ENCODE peak calls at places on chromosome 20, in five cellular contexts. A is GM12892, W is prostate gland, S is HepG2, D is breast epithelium. C is an unnamed sample.

GRCh38 chr20:3420211-3420707 is 12.8 kb upstream of the DNAAF9 start:
- DNase-seq in A (peak; percentile 44), D (no peak), W (peak; percentile 78), S (no peak), C (peak; percentile 78)

GRCh38 chr20:4949833-4950178 is 51.5 kb downstream of the SLC23A2 start:
- DNase-seq in D (no peak), S (peak; percentile 30), A (no peak), W (peak; percentile 68), C (no peak)

GRCh38 chr20:60009826-60010616 is 51.8 kb downstream of the CDH26 start:
- DNase-seq in D (no peak), A (no peak), W (no peak), S (no peak), C (no peak)

GRCh38 chr20:60104980-60105379 is 146.8 kb downstream of the CDH26 start:
- DNase-seq in A (no peak), D (no peak), W (no peak), S (no peak), C (no peak)

GRCh38 chr20:11114382-11114781 is 440.6 kb upstream of the JAG1 start:
- DNase-seq in A (no peak), W (no peak), D (no peak), S (no peak), C (no peak)

GRCh38 chr20:63497946-63498935 is 642 bp downstream of the EEF1A2 start:
- DNase-seq in S (no peak), W (no peak), D (no peak), A (no peak), C (peak; percentile 61)

GRCh38 chr20:62606551-62607201 is 35.6 kb upstream of the SLCO4A1 start:
- DNase-seq in W (no peak), A (no peak), D (no peak), S (no peak), C (no peak)

GRCh38 chr20:48741669-48742068 is 86.1 kb downstream of the PREX1 start:
- DNase-seq in D (no peak), W (no peak), A (no peak), S (no peak), C (no peak)

GRCh38 chr20:63619505-63619904 is 7.4 kb downstream of the GMEB2 start:
- DNase-seq in S (no peak), D (no peak), A (no peak), W (no peak), C (no peak)

GRCh38 chr20:59027746-59028320 is 4.3 kb downstream of the ATP5F1E start:
- DNase-seq in S (no peak), D (no peak), W (no peak), A (no peak), C (no peak)

GRCh38 chr20:55353206-55353605 is 652.1 kb downstream of the CBLN4 start:
- DNase-seq in W (no peak), A (no peak), S (no peak), D (no peak), C (no peak)

GRCh38 chr20:51340451-51340840 is 202.1 kb downstream of the NFATC2 start:
- DNase-seq in A (no peak), D (no peak), S (no peak), W (no peak), C (no peak)

GRCh38 chr20:21503345-21503744 is 10.5 kb downstream of the NKX2-2 start:
- DNase-seq in D (no peak), S (no peak), W (no peak), A (no peak), C (no peak)

GRCh38 chr20:41349266-41349665 is 8.6 kb downstream of the LPIN3 start:
- DNase-seq in S (no peak), A (no peak), W (no peak), D (no peak), C (no peak)

GRCh38 chr20:42634096-42634495 is 555.6 kb downstream of the PTPRT start:
- DNase-seq in A (no peak), S (no peak), W (no peak), D (no peak), C (no peak)

GRCh38 chr20:15359056-15359455 is 1021.6 kb upstream of the FLRT3 start:
- DNase-seq in D (no peak), W (no peak), A (no peak), S (no peak), C (no peak)

GRCh38 chr20:42340358-42340757 is 722.2 kb upstream of the CHD6 start:
- DNase-seq in W (no peak), S (no peak), D (no peak), A (no peak), C (no peak)

GRCh38 chr20:12030470-12030869 is 112.8 kb downstream of the BTBD3 start:
- DNase-seq in D (no peak), A (no peak), W (peak; percentile 48), S (no peak), C (no peak)

DNA sequence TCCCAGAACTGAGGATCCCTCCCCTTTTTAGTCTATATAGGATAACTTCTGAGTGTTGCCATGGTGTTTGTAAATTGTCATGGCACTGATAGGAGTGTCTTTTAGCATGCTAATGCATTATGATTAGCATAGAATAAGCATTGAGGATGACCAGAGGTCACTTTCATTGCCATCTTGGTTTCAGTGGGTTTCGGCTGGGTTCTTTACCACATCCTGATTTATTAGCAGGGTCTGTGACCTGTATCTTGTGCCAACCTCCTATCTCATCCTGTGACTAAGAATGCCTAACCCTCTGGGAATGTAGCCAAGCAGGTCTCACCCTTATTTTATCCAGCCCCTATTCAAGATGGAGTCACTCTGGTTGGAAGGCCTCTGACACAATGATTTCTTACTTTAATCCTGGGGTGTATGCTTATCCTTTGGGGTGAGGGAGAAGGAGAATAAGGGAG is 19.6 kb downstream of the WFDC2 start:
- DNase-seq in D (no peak), S (no peak), A (no peak), W (no peak), C (no peak)
- TF ChIP-seq POLR2AphosphoS5 in D (no peak), S (no peak), A (no peak), W (no peak), C (no peak)

GRCh38 chr20:17872434-17872833 is 96.2 kb downstream of the SNX5 start:
- DNase-seq in W (no peak), S (no peak), A (no peak), D (no peak), C (no peak)

GRCh38 chr20:17875106-17875980 is 93.3 kb downstream of the SNX5 start:
- DNase-seq in A (no peak), S (peak; percentile 92), D (peak; percentile 91), W (peak; percentile 97), C (peak; percentile 93)

GRCh38 chr20:17872920-17873319 is 95.7 kb downstream of the SNX5 start:
- DNase-seq in S (no peak), D (no peak), W (no peak), A (no peak), C (peak; percentile 27)

GRCh38 chr20:17874271-17875105 is 94.1 kb downstream of the SNX5 start:
- DNase-seq in A (no peak), S (no peak), D (no peak), W (no peak), C (peak; percentile 56)

DNA sequence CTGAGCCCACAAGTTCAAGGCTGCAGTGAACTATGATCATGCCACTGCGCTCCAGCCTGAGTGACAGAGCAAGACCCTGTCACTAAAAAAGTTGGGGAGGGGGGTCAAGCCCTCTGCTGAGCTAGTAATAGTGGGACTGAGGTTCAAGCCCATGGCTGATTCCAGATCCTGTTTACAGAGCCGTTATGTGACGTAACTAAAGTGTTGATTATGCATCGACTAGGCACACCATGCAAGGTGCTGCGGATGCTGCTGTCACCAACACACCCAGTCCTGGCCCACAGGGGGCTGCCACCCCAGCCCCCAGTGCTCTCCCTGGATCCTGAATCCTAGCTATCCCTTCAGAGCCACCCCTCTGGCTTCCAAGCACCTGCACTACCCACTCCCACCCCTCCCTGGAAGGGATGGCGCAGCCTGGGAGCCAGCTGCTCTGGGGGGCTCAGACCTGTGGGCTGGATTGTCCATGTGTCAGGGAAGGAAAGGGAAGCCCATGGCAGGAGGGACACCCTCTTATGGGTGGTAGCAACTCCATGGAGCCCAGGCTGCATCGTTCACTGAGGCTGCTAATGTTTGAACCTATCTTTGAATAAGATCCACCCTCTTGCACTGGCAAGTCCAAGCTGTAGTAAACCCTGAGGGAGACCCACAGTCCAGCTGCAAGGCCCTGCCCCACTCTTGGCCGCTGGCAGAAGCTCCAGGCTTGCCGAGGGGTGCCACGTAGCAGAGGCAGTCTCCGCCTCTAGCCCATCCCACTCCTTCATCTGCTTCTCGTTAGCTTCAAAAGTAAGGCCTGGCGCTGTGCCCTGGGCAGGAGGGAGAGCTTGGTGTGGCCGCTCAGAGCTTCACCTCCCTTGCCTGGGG is 95.0 kb downstream of the SNX5 start:
- DNase-seq in A (no peak), D (peak; percentile 87), W (peak; percentile 92), S (peak; percentile 91), C (peak; percentile 96)
- TF ChIP-seq POLR2AphosphoS5 in A (no peak), D (peak; percentile 33), W (peak; percentile 81), S (peak; percentile 59), C (no peak)

DNA sequence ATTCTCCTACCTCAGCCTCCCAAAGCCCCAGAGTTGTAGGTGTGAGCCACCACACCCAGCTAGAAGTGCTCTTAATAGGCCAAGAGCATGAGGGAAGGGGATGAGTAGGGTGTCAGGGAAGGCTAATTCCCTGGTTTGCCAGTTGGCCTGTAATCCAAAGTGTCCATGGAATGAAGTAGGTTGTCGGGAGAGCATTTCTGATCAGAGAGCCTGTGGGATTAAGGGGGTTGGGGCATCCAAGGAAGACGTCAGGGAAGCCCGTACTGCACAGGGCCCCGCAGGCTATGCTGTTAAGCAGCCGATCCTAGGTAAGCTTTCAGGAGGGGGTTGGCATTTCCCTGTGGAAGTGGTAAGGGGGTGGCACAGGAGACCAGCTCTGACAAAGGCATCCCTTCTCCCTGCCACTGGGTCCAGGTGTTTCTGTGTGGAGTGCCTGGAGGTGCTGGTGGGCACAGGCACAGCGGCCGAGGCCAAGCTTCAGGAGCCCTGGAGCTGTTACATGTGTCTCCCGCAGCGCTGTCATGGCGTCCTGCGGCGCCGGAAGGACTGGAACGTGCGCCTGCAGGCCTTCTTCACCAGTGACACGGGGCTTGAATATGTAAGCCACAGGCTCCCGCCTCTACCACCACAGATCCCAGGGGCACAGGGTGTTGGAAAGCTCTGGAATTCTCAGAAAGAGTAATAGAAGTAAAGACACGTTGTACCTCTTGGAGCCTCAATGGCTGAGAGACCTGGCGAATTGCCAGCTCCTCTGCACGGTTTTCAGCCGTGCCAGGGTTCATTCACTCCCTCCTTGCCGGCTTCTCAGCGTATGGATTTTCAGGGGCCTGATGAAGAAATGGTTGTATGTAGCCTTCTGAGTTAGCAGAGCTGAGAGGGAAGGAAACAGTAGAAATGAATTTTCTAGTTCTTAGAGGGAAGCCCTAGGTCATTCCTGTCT is 21.4 kb upstream of the MAPRE1 start:
- DNase-seq in A (no peak), W (no peak), S (no peak), D (no peak), C (no peak)
- TF ChIP-seq POLR2AphosphoS5 in A (no peak), W (no peak), S (no peak), D (no peak), C (no peak)

DNA sequence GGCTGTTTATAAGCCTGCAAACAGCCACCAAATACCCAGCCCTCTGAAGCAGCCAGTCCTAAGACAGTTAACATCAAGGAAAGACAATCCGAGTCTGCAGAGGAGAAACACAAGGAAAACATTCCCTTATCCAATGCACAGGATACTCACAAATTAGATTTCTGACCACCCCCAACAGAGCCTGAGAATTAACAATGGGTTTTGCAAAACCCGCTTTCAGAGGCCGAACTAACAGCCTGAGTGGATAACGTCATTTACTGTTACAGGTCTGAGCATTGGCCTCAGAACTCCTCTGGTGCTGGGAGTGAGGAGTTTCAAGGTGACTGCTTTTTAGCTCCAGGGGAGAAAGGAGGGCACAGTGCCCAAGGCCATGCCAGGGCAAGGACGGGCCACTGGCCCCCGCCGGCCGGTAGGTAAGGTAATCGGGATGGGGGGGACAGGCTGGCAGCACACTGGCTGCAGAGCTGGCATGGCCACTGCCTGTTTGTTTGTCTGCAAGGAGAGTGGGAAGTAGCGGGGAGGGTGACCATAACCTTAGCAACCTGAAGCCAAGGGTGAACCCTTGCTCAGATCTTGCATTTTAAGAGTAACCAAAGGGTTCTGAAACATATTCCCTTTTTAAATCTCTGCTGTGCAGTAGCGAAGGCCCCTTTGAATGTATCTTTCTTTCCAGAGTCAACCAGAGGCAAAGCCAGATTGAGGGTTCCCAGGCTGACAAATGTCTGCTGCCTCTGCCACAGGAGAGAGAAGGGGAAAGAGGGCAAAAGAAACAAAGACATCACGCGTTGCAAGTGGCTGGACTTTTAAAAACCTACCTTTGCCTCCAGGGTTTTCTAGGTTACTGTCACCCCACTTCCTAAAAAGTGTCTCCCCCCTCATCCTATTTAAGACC is 3.9 kb downstream of the ZMYND8 start:
- DNase-seq in W (no peak), D (no peak), A (no peak), S (no peak), C (no peak)
- TF ChIP-seq POLR2AphosphoS5 in W (peak; percentile 29), D (peak; percentile 34), A (no peak), S (no peak), C (no peak)

C was measured in suprapubic skin.